ENCODE peak calls at places on chromosome 22, in four cellular contexts. Q, D, H and K are unnamed samples.

GRCh38 chr22:42863349-42863911 is 6.4 kb upstream of the ARFGAP3 start:
- DNase-seq in D (no peak), H (peak; percentile 88), Q (no peak), K (no peak)

GRCh38 chr22:39115570-39115969 is 18.5 kb downstream of the APOBEC3H start:
- DNase-seq in H (no peak), Q (no peak), D (no peak), K (no peak)

GRCh38 chr22:30265851-30266444 is 703 bp downstream of the OSM start:
- DNase-seq in D (peak; percentile 70), Q (peak; percentile 73), H (no peak), K (peak; percentile 87)

GRCh38 chr22:43637267-43637666 is 174.8 kb downstream of the EFCAB6 start:
- DNase-seq in D (no peak), Q (no peak), H (no peak), K (no peak)

GRCh38 chr22:40055143-40055926 is 60.6 kb downstream of the FAM83F start:
- DNase-seq in D (no peak), H (no peak), Q (no peak), K (peak; percentile 38)

GRCh38 chr22:30381250-30381649 is 6.0 kb downstream of the RNF215 start:
- DNase-seq in D (no peak), Q (no peak), H (no peak), K (no peak)

GRCh38 chr22:21682385-21683175 is 16.8 kb downstream of the PPIL2 start:
- DNase-seq in H (no peak), Q (no peak), D (no peak), K (no peak)

GRCh38 chr22:24060375-24060788 is 49.3 kb downstream of the CABIN1 start:
- DNase-seq in D (no peak), Q (no peak), H (peak; percentile 96), K (no peak)

GRCh38 chr22:39721456-39722325 is 151.1 kb downstream of the CACNA1I start:
- DNase-seq in H (no peak), Q (no peak), D (no peak), K (no peak)

GRCh38 chr22:38782402-38783094 is 11.4 kb downstream of the DNAL4 start:
- DNase-seq in H (peak; percentile 38), D (no peak), Q (no peak), K (peak; percentile 19)

GRCh38 chr22:43293259-43293658 is 49.9 kb downstream of the SCUBE1 start:
- DNase-seq in D (no peak), H (no peak), Q (peak; percentile 58), K (no peak)

GRCh38 chr22:27378343-27378800 is 423.2 kb downstream of the MN1 start:
- DNase-seq in H (no peak), D (no peak), Q (no peak), K (no peak)

GRCh38 chr22:30705710-30706651 is 11.3 kb downstream of the OSBP2 start:
- DNase-seq in D (no peak), H (peak; percentile 80), Q (peak; percentile 22), K (peak; percentile 54)

GRCh38 chr22:38017272-38017920 is 33.0 kb upstream of the SOX10 start:
- DNase-seq in D (peak; percentile 89), Q (peak; percentile 75), H (peak; percentile 52), K (no peak)

GRCh38 chr22:39325392-39325932 is 6.0 kb upstream of the RPL3 start:
- DNase-seq in Q (no peak), D (no peak), H (no peak), K (no peak)

GRCh38 chr22:24421428-24421931 is 5.9 kb upstream of the ADORA2A start:
- DNase-seq in D (no peak), H (no peak), Q (no peak), K (peak; percentile 69)

GRCh38 chr22:27846910-27847309 is 45.4 kb upstream of the MN1 start:
- DNase-seq in Q (no peak), H (no peak), D (no peak), K (no peak)

GRCh38 chr22:42228480-42228879 is 42.0 kb downstream of the TCF20 start:
- DNase-seq in D (no peak), H (no peak), Q (no peak), K (no peak)

GRCh38 chr22:33361581-33361980 is 303.4 kb upstream of the SYN3 start:
- DNase-seq in H (peak; percentile 39), Q (no peak), D (no peak), K (no peak)

GRCh38 chr22:21444701-21445436 is 22.3 kb upstream of the TMEM191C start:
- DNase-seq in Q (no peak), D (peak; percentile 22), H (no peak), K (no peak)

GRCh38 chr22:18085188-18085587 is 7.4 kb downstream of the PEX26 start:
- DNase-seq in H (peak; percentile 34), Q (peak; percentile 83), D (no peak), K (no peak)

GRCh38 chr22:21593406-21594232 is 26.1 kb downstream of the UBE2L3 start:
- DNase-seq in H (no peak), Q (no peak), D (peak; percentile 82), K (no peak)

GRCh38 chr22:44461083-44461375 is 37.0 kb downstream of the RTL6 start:
- DNase-seq in H (no peak), Q (no peak), D (no peak), K (no peak)

GRCh38 chr22:47995718-47996117 is 1233.3 kb downstream of the TBC1D22A start:
- DNase-seq in D (no peak), H (no peak), Q (no peak), K (no peak)

GRCh38 chr22:45310331-45311032 is 748 bp downstream of the FAM118A start:
- DNase-seq in Q (no peak), H (no peak), D (peak; percentile 55), K (no peak)

GRCh38 chr22:23289851-23290724 is 109.8 kb downstream of the BCR start:
- DNase-seq in D (no peak), H (peak; percentile 62), Q (peak; percentile 73), K (peak; percentile 81)

GRCh38 chr22:23062616-23063538 is 7.4 kb upstream of the GNAZ start:
- DNase-seq in D (no peak), H (no peak), Q (no peak), K (peak; percentile 4)

GRCh38 chr22:37416806-37417205 is 10.5 kb downstream of the ELFN2 start:
- DNase-seq in D (no peak), Q (no peak), H (no peak), K (no peak)

GRCh38 chr22:37571258-37571991 is 8.5 kb downstream of the LGALS2 start:
- DNase-seq in D (peak; percentile 23), Q (no peak), H (peak; percentile 26), K (no peak)

DNA sequence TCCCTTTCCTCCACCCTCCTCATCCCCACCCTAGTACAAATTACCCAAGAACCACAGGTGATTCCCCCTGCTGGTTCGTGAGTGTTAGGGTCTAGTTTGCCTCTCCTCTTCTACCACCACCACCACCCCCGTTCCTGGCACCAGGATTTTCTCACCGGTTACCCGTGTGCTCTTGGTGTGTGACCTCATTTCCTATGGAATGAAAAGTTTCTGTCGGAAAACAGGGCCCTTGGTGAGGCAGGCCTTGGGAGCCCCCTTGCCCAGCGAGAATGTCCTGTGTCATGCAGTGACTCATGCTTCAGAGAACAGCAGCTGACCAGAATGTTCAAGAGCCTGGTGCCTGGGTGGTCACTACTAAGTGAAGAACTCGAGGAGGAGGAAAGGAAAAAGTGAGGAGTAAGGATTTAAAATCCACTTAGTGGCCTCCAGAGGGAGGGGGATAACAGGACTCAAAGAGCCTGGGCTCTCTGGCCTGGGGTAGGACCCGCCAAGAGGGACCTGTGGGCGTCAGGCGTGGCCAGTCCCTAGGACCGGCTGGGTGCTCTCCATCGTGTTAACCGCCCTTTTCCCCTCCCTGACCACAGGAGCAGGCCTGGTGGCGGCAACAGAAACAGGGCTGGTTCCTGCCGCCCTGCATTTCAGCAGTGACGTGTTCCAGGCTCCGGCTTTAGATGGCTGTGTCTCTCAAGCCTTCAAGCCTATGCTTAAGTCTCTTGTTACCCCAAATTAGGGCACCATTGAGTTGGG is 30.2 kb downstream of the C22orf31 start:
- DNase-seq in Q (peak; percentile 40), D (peak; percentile 53), H (peak; percentile 98), K (no peak)
- TF ChIP-seq CTCF in Q (no peak), D (no peak), H (peak; percentile 13), K (no peak)

GRCh38 chr22:20430641-20431519 is 6.7 kb downstream of the SCARF2 start:
- DNase-seq in D (peak; percentile 57), Q (peak; percentile 57), H (no peak), K (no peak)
- TF ChIP-seq CTCF in D (peak; percentile 4), Q (peak; percentile 27), H (no peak), K (no peak)

GRCh38 chr22:50656122-50657070 is 16.2 kb upstream of the SHANK3 start:
- DNase-seq in H (peak; percentile 61), Q (no peak), D (peak; percentile 38), K (no peak)
- TF ChIP-seq CTCF in H (no peak), Q (no peak), D (no peak), K (no peak)

DNA sequence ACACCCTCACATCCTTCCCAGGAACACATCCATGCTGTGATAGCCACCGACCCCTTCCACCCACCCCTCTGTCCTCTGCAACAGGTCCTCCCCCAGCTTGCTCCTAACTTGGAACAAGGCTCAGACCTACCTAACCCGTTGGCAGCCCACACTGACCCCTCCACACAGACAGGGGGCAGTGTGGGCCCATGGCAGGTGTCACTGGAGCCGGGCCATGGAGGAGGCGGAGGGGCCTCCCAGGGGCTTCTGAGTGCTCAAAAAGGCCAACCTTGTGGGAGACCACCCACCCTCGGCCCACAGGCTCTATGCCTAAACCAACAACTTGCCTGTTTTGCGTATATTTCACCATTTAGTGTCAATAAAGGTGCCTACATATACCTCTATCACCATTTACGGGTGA is 57.0 kb downstream of the CERK start:
- DNase-seq in D (no peak), H (no peak), Q (no peak), K (peak; percentile 67)
- TF ChIP-seq CTCF in D (peak; percentile 21), H (peak; percentile 9), Q (peak; percentile 18), K (peak; percentile 26)

DNA sequence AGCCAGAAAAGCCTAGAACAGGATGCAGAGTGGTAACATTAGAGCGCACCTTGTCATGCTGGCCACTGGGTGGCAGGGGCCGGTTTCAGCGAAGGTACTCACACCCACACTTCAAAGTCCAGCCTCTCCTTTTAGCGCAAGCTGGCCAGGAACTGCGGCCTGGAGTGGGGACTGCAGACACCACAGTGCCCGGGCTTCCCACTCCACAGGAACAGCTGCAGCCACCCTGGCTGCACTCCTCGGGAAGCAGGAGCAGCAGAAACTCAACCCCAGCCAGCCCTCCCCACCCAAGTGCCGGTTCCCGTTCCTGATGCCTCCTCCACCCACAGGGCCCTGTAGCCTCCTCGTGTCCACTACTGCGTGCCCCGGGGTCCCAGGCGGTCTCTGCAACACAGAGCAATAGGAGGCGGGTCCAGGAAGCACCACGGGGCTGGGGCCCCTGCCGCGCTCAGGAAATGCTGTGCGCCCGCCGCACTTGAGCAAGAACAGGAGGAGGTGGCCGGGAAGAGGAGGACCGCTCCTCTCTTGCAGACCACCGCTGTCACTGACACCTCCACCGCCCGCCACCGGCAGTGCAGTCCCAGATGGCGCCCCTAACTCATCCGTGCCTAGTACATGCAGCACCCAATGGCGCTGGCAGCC is 2.2 kb downstream of the RFPL2 start:
- DNase-seq in D (peak; percentile 53), Q (peak; percentile 71), H (peak; percentile 22), K (peak; percentile 35)
- TF ChIP-seq CTCF in D (peak; percentile 25), Q (peak; percentile 58), H (peak; percentile 41), K (peak; percentile 27)

GRCh38 chr22:16936625-16937024 is 71.4 kb downstream of the GAB4 start:
- DNase-seq in D (no peak), H (no peak), Q (no peak), K (no peak)

GRCh38 chr22:16933924-16934282 is 74.1 kb downstream of the GAB4 start:
- DNase-seq in D (no peak), Q (no peak), H (no peak), K (no peak)

GRCh38 chr22:16933274-16933923 is 74.6 kb downstream of the GAB4 start:
- DNase-seq in H (no peak), D (no peak), Q (no peak), K (no peak)

GRCh38 chr22:16935209-16935608 is 72.8 kb downstream of the GAB4 start:
- DNase-seq in Q (no peak), D (no peak), H (no peak), K (no peak)

GRCh38 chr22:16932577-16932976 is 75.4 kb downstream of the GAB4 start:
- DNase-seq in Q (no peak), H (no peak), D (no peak), K (no peak)
- TF ChIP-seq CTCF in Q (no peak), H (no peak), D (no peak), K (peak; percentile 26)